ENCODE peak calls at places on chromosome 11, in nine cellular contexts. H, U, Q, Z, I, T, M, J and A are unnamed samples.

GRCh38 chr11:10456519-10456918 is 1.5 kb downstream of the AMPD3 start:
- DNase-seq in H (peak), U (no peak), Q (no peak), Z (no peak), I (no peak), T (no peak), M (no peak), J (peak), A (no peak)

GRCh38 chr11:118608268-118609214 is 1.1 kb downstream of the PHLDB1 start:
- DNase-seq in H (peak), U (peak), Q (peak), Z (no peak), I (no peak), T (peak), M (peak), J (peak), A (peak)

GRCh38 chr11:12359761-12360160 is 17.6 kb upstream of the PARVA start:
- DNase-seq in H (no peak), U (no peak), Q (no peak), Z (no peak), I (no peak), T (no peak), M (no peak), J (no peak), A (no peak)

GRCh38 chr11:117414724-117415123 is 87.1 kb downstream of the CEP164 start:
- DNase-seq in H (no peak), U (no peak), Q (no peak), Z (no peak), I (peak), T (no peak), M (peak), J (no peak), A (no peak)

GRCh38 chr11:68471360-68472340 is 11.1 kb downstream of the PPP6R3 start:
- DNase-seq in H (peak), U (no peak), Q (no peak), Z (no peak), I (no peak), T (no peak), M (peak), J (peak), A (peak)

GRCh38 chr11:17572791-17573460 is 25.9 kb downstream of the OTOG start:
- DNase-seq in H (no peak), U (no peak), Q (no peak), Z (no peak), I (peak), T (peak), M (peak), J (peak), A (no peak)

GRCh38 chr11:22624742-22625447 is 728 bp downstream of the FANCF start:
- DNase-seq in H (peak), U (no peak), Q (peak), Z (peak), I (peak), T (peak), M (peak), J (no peak), A (peak)

GRCh38 chr11:67508486-67509121 is 642 bp upstream of the CDK2AP2 start:
- DNase-seq in H (peak), U (peak), Q (peak), Z (peak), I (peak), T (peak), M (peak), J (peak), A (peak)

GRCh38 chr11:18617688-18618340 is 16.3 kb downstream of the SPTY2D1 start:
- DNase-seq in H (peak), U (no peak), Q (no peak), Z (no peak), I (no peak), T (no peak), M (no peak), J (no peak), A (no peak)

DNA sequence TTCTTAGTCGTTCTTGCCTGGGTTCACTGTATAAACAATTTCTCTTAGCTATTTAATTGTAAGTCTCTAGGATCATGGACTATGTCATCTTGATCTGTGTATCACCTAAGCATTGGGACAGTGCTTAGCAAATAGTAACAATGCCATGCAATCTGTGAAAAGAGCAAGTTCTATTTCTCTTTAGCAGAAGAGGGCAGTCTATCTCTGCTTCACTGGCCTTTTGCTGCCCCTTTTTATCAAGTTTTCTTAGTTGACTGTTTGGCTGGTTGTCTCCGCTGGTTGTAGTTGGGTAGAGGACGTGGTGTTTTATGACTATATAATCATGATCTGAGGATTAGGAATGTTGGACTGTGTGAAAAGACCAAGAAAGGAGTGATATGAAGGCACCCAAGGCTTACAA is 315.0 kb downstream of the JRKL start:
- DNase-seq in H (peak), U (no peak), Q (no peak), Z (no peak), I (no peak), T (no peak), M (no peak), J (no peak), A (no peak)
- TF ChIP-seq CTCF in H (peak), U (no peak), Q (no peak), Z (peak), I (no peak), T (no peak), M (no peak), J (no peak), A (no peak)

DNA sequence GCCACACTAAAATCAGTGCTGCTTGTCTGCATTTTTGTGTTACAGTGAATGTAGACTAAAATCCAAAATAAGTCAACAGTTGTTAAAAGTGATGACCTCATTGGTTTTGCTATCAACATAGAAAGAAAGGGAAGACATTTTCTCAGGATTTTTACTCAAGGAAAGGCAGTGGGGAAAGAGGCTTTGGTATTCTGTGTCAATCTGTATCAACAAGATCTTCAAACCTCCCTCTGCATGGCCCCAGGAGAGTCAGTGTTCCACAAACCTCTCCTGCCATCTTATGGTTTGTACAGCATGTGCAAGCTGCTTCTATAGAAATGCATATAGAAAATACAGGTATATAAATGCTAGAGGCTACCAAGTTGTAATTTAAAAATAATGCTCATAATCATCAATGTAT is 13.8 kb upstream of the OR51M1 start:
- DNase-seq in H (peak), U (no peak), Q (no peak), Z (no peak), I (no peak), T (no peak), M (no peak), J (no peak), A (peak)
- TF ChIP-seq CTCF in H (peak), U (no peak), Q (no peak), Z (peak), I (peak), T (no peak), M (no peak), J (no peak), A (peak)

GRCh38 chr11:32080381-32080980 is 10.4 kb upstream of the RCN1 start:
- DNase-seq in H (no peak), U (no peak), Q (no peak), Z (no peak), I (no peak), T (no peak), M (no peak), J (no peak), A (no peak)
- TF ChIP-seq CTCF in H (no peak), U (no peak), Q (no peak), Z (no peak), I (no peak), T (no peak), M (no peak), J (no peak), A (no peak)

GRCh38 chr11:36945384-36945783 is 347.3 kb upstream of the RAG2 start:
- DNase-seq in H (peak), U (no peak), Q (no peak), Z (no peak), I (no peak), T (no peak), M (no peak), J (no peak), A (no peak)
- TF ChIP-seq CTCF in H (no peak), U (no peak), Q (peak), Z (peak), I (peak), T (peak), M (no peak), J (no peak), A (peak)

DNA sequence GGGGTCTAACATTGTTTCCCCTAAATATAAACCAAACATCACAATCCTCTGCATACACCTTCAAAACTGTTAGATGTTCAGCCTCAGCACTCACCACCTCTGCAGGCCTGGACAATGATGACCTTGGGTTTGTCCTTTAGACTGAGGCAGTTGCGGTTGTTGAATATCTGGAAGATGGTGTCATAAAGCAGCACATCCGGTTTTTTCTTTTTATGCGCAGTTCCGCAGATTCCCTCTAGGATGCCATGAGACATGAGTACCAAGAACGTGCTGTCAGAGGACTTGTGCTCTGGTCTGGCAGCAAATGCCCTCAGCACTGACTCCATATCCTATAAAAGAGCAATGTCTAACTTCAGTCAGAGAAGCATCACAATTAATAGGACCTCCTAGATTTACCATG is 22.8 kb downstream of the CASP5 start:
- DNase-seq in H (peak), U (no peak), Q (no peak), Z (no peak), I (no peak), T (no peak), M (no peak), J (no peak), A (no peak)
- TF ChIP-seq CTCF in H (peak), U (no peak), Q (no peak), Z (peak), I (no peak), T (no peak), M (no peak), J (no peak), A (no peak)